ENCODE peak calls at places on chromosomes 11 and 22, in five cellular contexts. One of them, this sample, is unnamed.

GRCh38 chr22:50270302-50271010 is at the start of gene MAPK11:
- DNase-seq in dorsolateral prefrontal cortex: no peak
- DNase-seq in activated CD8-positive, alpha-beta T cell treated with anti-CD3 and anti-CD28 coated beads for 36 hours: peak
- DNase-seq in coronary artery: no peak
- DNase-seq in progenitor cell of endocrine pancreas: peak
- DNase-seq in this sample: peak

GRCh38 chr11:112511271-112511670 is 250.6 kb upstream of the PLET1 start:
- DNase-seq in progenitor cell of endocrine pancreas: no peak
- DNase-seq in dorsolateral prefrontal cortex: no peak
- DNase-seq in coronary artery: no peak
- DNase-seq in activated CD8-positive, alpha-beta T cell treated with anti-CD3 and anti-CD28 coated beads for 36 hours: no peak
- DNase-seq in this sample: no peak

GRCh38 chr22:49838771-49839717 is 11.4 kb upstream of the BRD1 start:
- DNase-seq in activated CD8-positive, alpha-beta T cell treated with anti-CD3 and anti-CD28 coated beads for 36 hours: peak
- DNase-seq in dorsolateral prefrontal cortex: no peak
- DNase-seq in coronary artery: no peak
- DNase-seq in progenitor cell of endocrine pancreas: no peak
- DNase-seq in this sample: no peak

GRCh38 chr11:118663381-118663780 is 16.1 kb downstream of the TREH start:
- DNase-seq in activated CD8-positive, alpha-beta T cell treated with anti-CD3 and anti-CD28 coated beads for 36 hours: no peak
- DNase-seq in coronary artery: no peak
- DNase-seq in progenitor cell of endocrine pancreas: no peak
- DNase-seq in dorsolateral prefrontal cortex: no peak
- DNase-seq in this sample: no peak

GRCh38 chr11:35116762-35117588 is 22.0 kb upstream of the CD44 start:
- DNase-seq in progenitor cell of endocrine pancreas: no peak
- DNase-seq in dorsolateral prefrontal cortex: no peak
- DNase-seq in activated CD8-positive, alpha-beta T cell treated with anti-CD3 and anti-CD28 coated beads for 36 hours: no peak
- DNase-seq in coronary artery: no peak
- DNase-seq in this sample: no peak

GRCh38 chr11:71452354-71453020 is 516 bp upstream of the NADSYN1 start:
- DNase-seq in progenitor cell of endocrine pancreas: peak
- DNase-seq in coronary artery: no peak
- DNase-seq in activated CD8-positive, alpha-beta T cell treated with anti-CD3 and anti-CD28 coated beads for 36 hours: peak
- DNase-seq in dorsolateral prefrontal cortex: no peak
- DNase-seq in this sample: no peak

GRCh38 chr11:75051043-75051442 is 45.6 kb downstream of the OR2AT4 start:
- DNase-seq in coronary artery: no peak
- DNase-seq in progenitor cell of endocrine pancreas: no peak
- DNase-seq in dorsolateral prefrontal cortex: no peak
- DNase-seq in activated CD8-positive, alpha-beta T cell treated with anti-CD3 and anti-CD28 coated beads for 36 hours: no peak
- DNase-seq in this sample: no peak

GRCh38 chr11:13103962-13104554 is 94.9 kb downstream of the RASSF10 start:
- DNase-seq in dorsolateral prefrontal cortex: no peak
- DNase-seq in coronary artery: no peak
- DNase-seq in activated CD8-positive, alpha-beta T cell treated with anti-CD3 and anti-CD28 coated beads for 36 hours: no peak
- DNase-seq in progenitor cell of endocrine pancreas: no peak
- DNase-seq in this sample: no peak

GRCh38 chr11:68012843-68013610 is 2.9 kb downstream of the ALDH3B1 start:
- DNase-seq in activated CD8-positive, alpha-beta T cell treated with anti-CD3 and anti-CD28 coated beads for 36 hours: no peak
- DNase-seq in coronary artery: peak
- DNase-seq in progenitor cell of endocrine pancreas: no peak
- DNase-seq in dorsolateral prefrontal cortex: no peak
- DNase-seq in this sample: peak

GRCh38 chr22:45309422-45310227 is at the start of gene FAM118A:
- DNase-seq in dorsolateral prefrontal cortex: peak
- DNase-seq in progenitor cell of endocrine pancreas: peak
- DNase-seq in coronary artery: peak
- DNase-seq in activated CD8-positive, alpha-beta T cell treated with anti-CD3 and anti-CD28 coated beads for 36 hours: peak
- DNase-seq in this sample: peak
- TF ChIP-seq CTCF in dorsolateral prefrontal cortex: peak
- TF ChIP-seq CTCF in progenitor cell of endocrine pancreas: no peak
- TF ChIP-seq CTCF in coronary artery: no peak
- TF ChIP-seq CTCF in activated CD8-positive, alpha-beta T cell treated with anti-CD3 and anti-CD28 coated beads for 36 hours: no peak
- TF ChIP-seq CTCF in this sample: no peak

DNA sequence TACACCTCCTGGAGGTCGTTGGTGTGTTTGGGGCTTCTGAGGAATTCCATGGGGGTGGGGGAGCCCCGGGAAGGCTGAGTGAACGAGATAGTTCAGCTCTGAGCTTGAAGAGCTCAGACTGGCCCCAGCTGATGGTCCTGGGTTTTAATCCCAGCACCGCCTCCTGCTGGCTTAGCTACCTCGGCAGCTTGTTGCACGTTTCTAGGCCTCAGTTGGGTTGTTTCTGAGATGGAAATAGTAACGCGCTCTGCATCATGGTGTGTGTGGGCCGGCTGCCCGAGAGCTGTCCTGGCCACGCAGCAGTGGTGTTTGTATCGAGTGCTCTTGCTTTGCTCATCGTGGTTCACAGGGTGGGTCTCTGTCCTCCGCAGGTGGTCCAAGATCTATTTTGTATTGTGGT is 37.4 kb downstream of the TPCN2 start:
- DNase-seq in activated CD8-positive, alpha-beta T cell treated with anti-CD3 and anti-CD28 coated beads for 36 hours: no peak
- DNase-seq in coronary artery: no peak
- DNase-seq in progenitor cell of endocrine pancreas: no peak
- DNase-seq in dorsolateral prefrontal cortex: no peak
- DNase-seq in this sample: no peak
- TF ChIP-seq CTCF in activated CD8-positive, alpha-beta T cell treated with anti-CD3 and anti-CD28 coated beads for 36 hours: no peak
- TF ChIP-seq CTCF in coronary artery: no peak
- TF ChIP-seq CTCF in progenitor cell of endocrine pancreas: no peak
- TF ChIP-seq CTCF in dorsolateral prefrontal cortex: peak
- TF ChIP-seq CTCF in this sample: no peak

GRCh38 chr22:29290061-29290460 is 16.4 kb upstream of the GAS2L1 start:
- DNase-seq in coronary artery: no peak
- DNase-seq in activated CD8-positive, alpha-beta T cell treated with anti-CD3 and anti-CD28 coated beads for 36 hours: no peak
- DNase-seq in dorsolateral prefrontal cortex: no peak
- DNase-seq in progenitor cell of endocrine pancreas: no peak
- DNase-seq in this sample: no peak
- TF ChIP-seq CTCF in coronary artery: no peak
- TF ChIP-seq CTCF in activated CD8-positive, alpha-beta T cell treated with anti-CD3 and anti-CD28 coated beads for 36 hours: no peak
- TF ChIP-seq CTCF in dorsolateral prefrontal cortex: no peak
- TF ChIP-seq CTCF in progenitor cell of endocrine pancreas: no peak
- TF ChIP-seq CTCF in this sample: no peak

GRCh38 chr11:77140231-77140959 is 12.3 kb downstream of the MYO7A start:
- DNase-seq in coronary artery: no peak
- DNase-seq in activated CD8-positive, alpha-beta T cell treated with anti-CD3 and anti-CD28 coated beads for 36 hours: no peak
- DNase-seq in progenitor cell of endocrine pancreas: no peak
- DNase-seq in dorsolateral prefrontal cortex: no peak
- DNase-seq in this sample: no peak
- TF ChIP-seq CTCF in coronary artery: no peak
- TF ChIP-seq CTCF in activated CD8-positive, alpha-beta T cell treated with anti-CD3 and anti-CD28 coated beads for 36 hours: no peak
- TF ChIP-seq CTCF in progenitor cell of endocrine pancreas: no peak
- TF ChIP-seq CTCF in dorsolateral prefrontal cortex: no peak
- TF ChIP-seq CTCF in this sample: no peak

GRCh38 chr11:11163669-11164377 is 189.2 kb downstream of the CSNK2A3 start:
- DNase-seq in coronary artery: no peak
- DNase-seq in activated CD8-positive, alpha-beta T cell treated with anti-CD3 and anti-CD28 coated beads for 36 hours: no peak
- DNase-seq in progenitor cell of endocrine pancreas: no peak
- DNase-seq in dorsolateral prefrontal cortex: no peak
- DNase-seq in this sample: no peak

GRCh38 chr11:11167806-11168205 is 185.2 kb downstream of the CSNK2A3 start:
- DNase-seq in activated CD8-positive, alpha-beta T cell treated with anti-CD3 and anti-CD28 coated beads for 36 hours: no peak
- DNase-seq in progenitor cell of endocrine pancreas: no peak
- DNase-seq in dorsolateral prefrontal cortex: no peak
- DNase-seq in coronary artery: no peak
- DNase-seq in this sample: no peak

DNA sequence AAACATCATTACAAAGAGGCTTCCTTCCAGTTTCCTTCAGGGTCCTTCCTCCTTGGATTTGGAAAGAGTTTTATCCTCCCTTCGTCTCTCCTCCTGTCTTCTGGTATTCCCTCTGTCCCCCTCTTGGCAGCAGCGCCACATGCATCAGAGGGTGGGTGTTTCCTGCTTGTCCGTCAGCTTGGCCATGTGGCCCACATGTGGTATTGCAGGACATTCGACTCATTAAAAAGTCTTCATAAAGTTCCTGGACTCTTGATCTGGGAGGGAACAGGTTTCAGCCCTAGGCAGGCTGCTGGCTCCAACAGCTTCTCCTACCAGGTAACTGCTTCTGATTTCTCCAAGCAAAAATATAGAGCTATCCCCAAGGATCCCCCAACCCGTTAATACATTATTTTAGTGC is 189.8 kb downstream of the CSNK2A3 start:
- DNase-seq in coronary artery: no peak
- DNase-seq in dorsolateral prefrontal cortex: no peak
- DNase-seq in activated CD8-positive, alpha-beta T cell treated with anti-CD3 and anti-CD28 coated beads for 36 hours: no peak
- DNase-seq in progenitor cell of endocrine pancreas: no peak
- DNase-seq in this sample: no peak
- TF ChIP-seq CTCF in coronary artery: no peak
- TF ChIP-seq CTCF in dorsolateral prefrontal cortex: no peak
- TF ChIP-seq CTCF in activated CD8-positive, alpha-beta T cell treated with anti-CD3 and anti-CD28 coated beads for 36 hours: no peak
- TF ChIP-seq CTCF in progenitor cell of endocrine pancreas: peak
- TF ChIP-seq CTCF in this sample: peak

GRCh38 chr11:20638074-20638473 is 31.3 kb upstream of the NELL1 start:
- DNase-seq in activated CD8-positive, alpha-beta T cell treated with anti-CD3 and anti-CD28 coated beads for 36 hours: no peak
- DNase-seq in dorsolateral prefrontal cortex: no peak
- DNase-seq in progenitor cell of endocrine pancreas: no peak
- DNase-seq in coronary artery: no peak
- DNase-seq in this sample: no peak

GRCh38 chr11:20632169-20632532 is 32.7 kb downstream of the SLC6A5 start:
- DNase-seq in activated CD8-positive, alpha-beta T cell treated with anti-CD3 and anti-CD28 coated beads for 36 hours: no peak
- DNase-seq in progenitor cell of endocrine pancreas: no peak
- DNase-seq in dorsolateral prefrontal cortex: no peak
- DNase-seq in coronary artery: no peak
- DNase-seq in this sample: no peak

GRCh38 chr11:20631525-20632168 is 32.2 kb downstream of the SLC6A5 start:
- DNase-seq in coronary artery: no peak
- DNase-seq in activated CD8-positive, alpha-beta T cell treated with anti-CD3 and anti-CD28 coated beads for 36 hours: no peak
- DNase-seq in dorsolateral prefrontal cortex: no peak
- DNase-seq in progenitor cell of endocrine pancreas: no peak
- DNase-seq in this sample: no peak

GRCh38 chr11:20634781-20635180 is 34.6 kb upstream of the NELL1 start:
- DNase-seq in dorsolateral prefrontal cortex: no peak
- DNase-seq in coronary artery: no peak
- DNase-seq in progenitor cell of endocrine pancreas: no peak
- DNase-seq in activated CD8-positive, alpha-beta T cell treated with anti-CD3 and anti-CD28 coated beads for 36 hours: no peak
- DNase-seq in this sample: no peak

GRCh38 chr11:20634044-20634443 is 34.6 kb downstream of the SLC6A5 start:
- DNase-seq in progenitor cell of endocrine pancreas: no peak
- DNase-seq in coronary artery: no peak
- DNase-seq in activated CD8-positive, alpha-beta T cell treated with anti-CD3 and anti-CD28 coated beads for 36 hours: no peak
- DNase-seq in dorsolateral prefrontal cortex: no peak
- DNase-seq in this sample: no peak
- TF ChIP-seq CTCF in progenitor cell of endocrine pancreas: no peak
- TF ChIP-seq CTCF in coronary artery: no peak
- TF ChIP-seq CTCF in activated CD8-positive, alpha-beta T cell treated with anti-CD3 and anti-CD28 coated beads for 36 hours: no peak
- TF ChIP-seq CTCF in dorsolateral prefrontal cortex: no peak
- TF ChIP-seq CTCF in this sample: no peak